ENCODE peak calls at places on chromosomes 7 and 10, in six cellular contexts. Y, M, N, K, Q and S are unnamed samples.

GRCh38 chr10:91163709-91164474 is 56.6 kb upstream of the PCGF5 start:
- DNase-seq in Y (peak; percentile 73), M (peak; percentile 40), Q (peak; percentile 93), K (peak; percentile 94), N (peak; percentile 92), S (peak; percentile 41)

GRCh38 chr10:60399343-60399742 is 9.7 kb upstream of the ANK3 start:
- DNase-seq in N (no peak), M (no peak), Y (no peak), Q (no peak), K (no peak), S (peak; percentile 99)

GRCh38 chr10:112815238-112816032 is 134.6 kb upstream of the TCF7L2 start:
- DNase-seq in Y (no peak), N (peak; percentile 80), Q (no peak), M (no peak), K (peak; percentile 78), S (no peak)

GRCh38 chr7:16918288-16918895 is 36.6 kb upstream of the AGR3 start:
- DNase-seq in K (peak; percentile 71), Q (no peak), M (peak; percentile 37), Y (no peak), N (peak; percentile 58), S (peak; percentile 28)

GRCh38 chr10:119393019-119393418 is 149.5 kb downstream of the RGS10 start:
- DNase-seq in Y (no peak), Q (no peak), K (no peak), M (no peak), N (no peak), S (no peak)

GRCh38 chr10:32346551-32347362 is at the start of gene EPC1:
- DNase-seq in M (peak; percentile 88), Q (peak; percentile 93), N (peak; percentile 89), K (peak; percentile 90), Y (peak; percentile 90), S (peak; percentile 86)

GRCh38 chr10:92690211-92691041 is 671 bp downstream of the HHEX start:
- DNase-seq in M (no peak), Y (peak; percentile 84), K (peak; percentile 87), Q (peak; percentile 69), N (peak; percentile 84), S (no peak)

GRCh38 chr10:104333037-104333727 is 5.1 kb downstream of the ITPRIP start:
- DNase-seq in Y (no peak), K (no peak), Q (peak; percentile 65), M (no peak), N (no peak), S (no peak)

GRCh38 chr10:86765548-86765947 is 9.1 kb downstream of the BMPR1A start:
- DNase-seq in Q (no peak), K (no peak), N (no peak), Y (no peak), M (no peak), S (no peak)

GRCh38 chr10:110278562-110278961 is 26.2 kb downstream of the SMNDC1 start:
- DNase-seq in M (no peak), K (no peak), N (no peak), Y (no peak), Q (no peak), S (no peak)

GRCh38 chr7:3285652-3286051 is 15.4 kb upstream of the SDK1 start:
- DNase-seq in Q (no peak), K (no peak), M (no peak), Y (no peak), N (no peak), S (no peak)

GRCh38 chr10:14153570-14154055 is 177.1 kb downstream of the FRMD4A start:
- DNase-seq in K (no peak), M (no peak), N (peak; percentile 18), Q (no peak), Y (no peak), S (no peak)

GRCh38 chr10:35058134-35058533 is 32.0 kb downstream of the CUL2 start:
- DNase-seq in K (peak; percentile 95), Y (no peak), Q (no peak), M (no peak), N (peak; percentile 95), S (no peak)

GRCh38 chr7:156055206-156055822 is 243.1 kb upstream of the SHH start:
- DNase-seq in K (no peak), N (no peak), M (no peak), Y (no peak), Q (peak; percentile 28), S (no peak)

GRCh38 chr7:19489162-19489820 is 219.5 kb downstream of the POLR1F start:
- DNase-seq in K (no peak), N (no peak), M (no peak), Y (peak; percentile 10), Q (no peak), S (no peak)

GRCh38 chr7:17626215-17626614 is 314.1 kb downstream of the SNX13 start:
- DNase-seq in N (no peak), K (peak; percentile 5), Q (no peak), Y (no peak), M (no peak), S (no peak)

GRCh38 chr10:121580276-121581116 is 17.7 kb downstream of the FGFR2 start:
- DNase-seq in M (peak; percentile 35), N (peak; percentile 6), Y (no peak), Q (no peak), K (no peak), S (no peak)

GRCh38 chr7:12124028-12124427 is 87.1 kb upstream of the TMEM106B start:
- DNase-seq in Q (no peak), K (no peak), Y (no peak), N (no peak), M (no peak), S (no peak)

GRCh38 chr7:110119883-110120581 is 970.9 kb upstream of the LRRN3 start:
- DNase-seq in Y (no peak), Q (no peak), K (peak; percentile 56), M (no peak), N (peak; percentile 43), S (no peak)

GRCh38 chr7:12729112-12729511 is 41.7 kb downstream of the ARL4A start:
- DNase-seq in K (peak; percentile 10), N (peak; percentile 47), Y (peak; percentile 67), Q (peak; percentile 78), M (peak; percentile 40), S (peak; percentile 13)

GRCh38 chr7:103964269-103964668 is 25.2 kb downstream of the RELN start:
- DNase-seq in Y (no peak), M (no peak), N (no peak), Q (no peak), K (no peak), S (no peak)

GRCh38 chr7:78472519-78472918 is 673.9 kb downstream of the PHTF2 start:
- DNase-seq in Q (no peak), M (no peak), K (peak; percentile 45), N (peak; percentile 90), Y (no peak), S (no peak)

GRCh38 chr7:131620673-131621609 is 64.5 kb upstream of the PODXL start:
- DNase-seq in M (no peak), K (no peak), Y (no peak), N (peak; percentile 68), Q (no peak), S (no peak)

GRCh38 chr7:51275532-51275931 is 41.1 kb downstream of the COBL start:
- DNase-seq in K (no peak), M (peak; percentile 45), N (no peak), Y (no peak), Q (no peak), S (no peak)

GRCh38 chr7:69663911-69664310 is 65.6 kb downstream of the AUTS2 start:
- DNase-seq in M (no peak), Q (no peak), N (no peak), Y (no peak), K (no peak), S (no peak)